ENCODE peak calls at places on chromosomes 6 and 20, in six cellular contexts. Z is fibroblast of mammary gland, V is ovary, G is PC-3, Q is Calu3, B is RWPE1. C is an unnamed sample.

GRCh38 chr20:8798505-8798904 is 270.4 kb upstream of the PLCB4 start:
- DNase-seq in Q (no peak), V (no peak), G (no peak), B (no peak), Z (peak), C (no peak)

GRCh38 chr6:101302593-101302992 is 90.9 kb upstream of the GRIK2 start:
- DNase-seq in Q (no peak), V (no peak), G (peak), Z (peak), B (peak), C (no peak)

GRCh38 chr20:41200446-41201202 is 63.3 kb downstream of the PLCG1 start:
- DNase-seq in Q (no peak), V (no peak), Z (no peak), G (no peak), B (no peak), C (no peak)

GRCh38 chr6:43451939-43452338 is 3.4 kb downstream of the DLK2 start:
- DNase-seq in B (no peak), Q (no peak), V (no peak), G (no peak), Z (no peak), C (no peak)

GRCh38 chr20:24729896-24730605 is 219.0 kb upstream of the CST7 start:
- DNase-seq in Q (no peak), V (no peak), Z (no peak), B (no peak), G (no peak), C (no peak)

GRCh38 chr20:10368702-10369041 is 65.3 kb downstream of the MKKS start:
- DNase-seq in G (no peak), Q (no peak), Z (no peak), B (no peak), V (no peak), C (no peak)

GRCh38 chr6:101003075-101003474 is 121.9 kb upstream of the ASCC3 start:
- DNase-seq in V (no peak), B (no peak), Z (no peak), G (no peak), Q (no peak), C (no peak)

GRCh38 chr6:7140631-7141366 is 33.0 kb downstream of the RREB1 start:
- DNase-seq in G (peak), Z (peak), V (peak), B (peak), Q (peak), C (peak)

GRCh38 chr20:21235713-21236445 is 67.3 kb upstream of the XRN2 start:
- DNase-seq in V (peak), Q (peak), B (peak), G (peak), Z (peak), C (no peak)

GRCh38 chr20:38137441-38138037 is 27.5 kb downstream of the TGM2 start:
- DNase-seq in Q (no peak), Z (no peak), G (no peak), B (no peak), V (no peak), C (no peak)

GRCh38 chr6:87095056-87095527 is at the start of gene CGA:
- DNase-seq in G (no peak), Q (no peak), V (no peak), Z (no peak), B (no peak), C (no peak)

GRCh38 chr6:86355271-86355670 is 582.1 kb upstream of the HTR1E start:
- DNase-seq in B (no peak), Z (no peak), Q (peak), G (no peak), V (no peak), C (no peak)

GRCh38 chr6:4925580-4925979 is 78.3 kb downstream of the RPP40 start:
- DNase-seq in Z (no peak), B (no peak), G (no peak), V (no peak), Q (no peak), C (no peak)

GRCh38 chr20:21102252-21102609 is 3.9 kb downstream of the LINC00237 start:
- DNase-seq in Z (no peak), V (no peak), B (no peak), Q (no peak), G (no peak), C (no peak)

GRCh38 chr6:162726997-162727346 is 594 bp downstream of the PRKN start:
- DNase-seq in Z (no peak), B (no peak), Q (no peak), V (no peak), G (peak), C (no peak)

GRCh38 chr20:50245561-50246366 is 55.1 kb downstream of the CEBPB start:
- DNase-seq in Q (peak), Z (peak), V (no peak), G (peak), B (no peak), C (no peak)

GRCh38 chr20:63457737-63458136 is 14.7 kb downstream of the KCNQ2 start:
- DNase-seq in G (peak), Q (peak), B (peak), V (no peak), Z (peak), C (no peak)

GRCh38 chr6:3455490-3456394 is 1.1 kb downstream of the SLC22A23 start:
- DNase-seq in V (peak), B (peak), Z (no peak), G (no peak), Q (peak), C (no peak)

GRCh38 chr6:42367353-42368011 is 84.2 kb downstream of the TRERF1 start:
- DNase-seq in Z (no peak), V (no peak), B (no peak), Q (no peak), G (no peak), C (no peak)

GRCh38 chr6:113674075-113674474 is 183.1 kb upstream of the MARCKS start:
- DNase-seq in Q (no peak), V (no peak), B (no peak), G (no peak), Z (no peak), C (no peak)

GRCh38 chr6:49457771-49458170 is 5.3 kb downstream of the MMUT start:
- DNase-seq in Z (peak), B (no peak), G (no peak), V (no peak), Q (no peak), C (no peak)

GRCh38 chr20:2799688-2800589 is 488 bp downstream of the CPXM1 start:
- DNase-seq in G (no peak), Q (no peak), V (no peak), B (no peak), Z (peak), C (no peak)

GRCh38 chr6:76790881-76791280 is 672.4 kb downstream of the HTR1B start:
- DNase-seq in V (no peak), G (no peak), Z (peak), Q (no peak), B (no peak), C (no peak)

GRCh38 chr6:157898169-157898568 is 75.1 kb downstream of the SNX9 start:
- DNase-seq in G (no peak), Q (no peak), Z (no peak), B (no peak), V (no peak), C (no peak)

GRCh38 chr20:13755809-13756208 is 28.9 kb downstream of the ESF1 start:
- DNase-seq in Z (peak), B (no peak), V (no peak), Q (no peak), G (no peak), C (no peak)

GRCh38 chr6:44052419-44053011 is 74.7 kb downstream of the MRPL14 start:
- DNase-seq in B (no peak), Q (no peak), G (peak), Z (peak), V (no peak), C (no peak)

GRCh38 chr20:41052742-41053419 is 24.3 kb downstream of the TOP1 start:
- DNase-seq in V (no peak), G (peak), Q (no peak), Z (peak), B (no peak), C (no peak)

GRCh38 chr20:62761058-62761758 is 35.1 kb upstream of the MRGBP start:
- DNase-seq in V (no peak), B (no peak), Q (no peak), G (no peak), Z (no peak), C (no peak)

GRCh38 chr6:166046232-166046631 is 121.4 kb downstream of the TBXT start:
- DNase-seq in G (peak), B (peak), Z (peak), Q (no peak), V (no peak), C (no peak)

GRCh38 chr6:3885262-3886036 is 36.3 kb downstream of the FAM50B start:
- DNase-seq in B (peak), V (no peak), G (peak), Q (peak), Z (no peak), C (no peak)

GRCh38 chr6:165594584-165595333 is 68.3 kb downstream of the PDE10A start:
- DNase-seq in G (no peak), V (no peak), Z (no peak), B (no peak), Q (no peak), C (no peak)

GRCh38 chr6:118544105-118544504 is 4.0 kb upstream of the PLN start:
- DNase-seq in Q (no peak), V (no peak), B (no peak), G (no peak), Z (no peak), C (no peak)

GRCh38 chr20:48584391-48585249 is 243.2 kb downstream of the PREX1 start:
- DNase-seq in B (no peak), Q (no peak), G (no peak), V (no peak), Z (no peak), C (no peak)

GRCh38 chr6:56724455-56724854 is 81.8 kb upstream of the DST start:
- DNase-seq in Q (no peak), B (no peak), V (no peak), G (no peak), Z (peak), C (no peak)

GRCh38 chr6:33710296-33711121 is 991 bp downstream of the UQCC2 start:
- DNase-seq in B (no peak), Q (no peak), V (no peak), G (no peak), Z (no peak), C (no peak)

GRCh38 chr6:33713786-33714185 is 2.3 kb upstream of the UQCC2 start:
- DNase-seq in B (no peak), G (no peak), Q (no peak), V (no peak), Z (no peak), C (no peak)

GRCh38 chr6:33709605-33710295 is 1.8 kb downstream of the UQCC2 start:
- DNase-seq in B (no peak), G (no peak), V (no peak), Q (no peak), Z (no peak), C (no peak)

GRCh38 chr6:33712914-33713313 is 1.4 kb upstream of the UQCC2 start:
- DNase-seq in V (no peak), Z (no peak), Q (no peak), B (no peak), G (no peak), C (no peak)

DNA sequence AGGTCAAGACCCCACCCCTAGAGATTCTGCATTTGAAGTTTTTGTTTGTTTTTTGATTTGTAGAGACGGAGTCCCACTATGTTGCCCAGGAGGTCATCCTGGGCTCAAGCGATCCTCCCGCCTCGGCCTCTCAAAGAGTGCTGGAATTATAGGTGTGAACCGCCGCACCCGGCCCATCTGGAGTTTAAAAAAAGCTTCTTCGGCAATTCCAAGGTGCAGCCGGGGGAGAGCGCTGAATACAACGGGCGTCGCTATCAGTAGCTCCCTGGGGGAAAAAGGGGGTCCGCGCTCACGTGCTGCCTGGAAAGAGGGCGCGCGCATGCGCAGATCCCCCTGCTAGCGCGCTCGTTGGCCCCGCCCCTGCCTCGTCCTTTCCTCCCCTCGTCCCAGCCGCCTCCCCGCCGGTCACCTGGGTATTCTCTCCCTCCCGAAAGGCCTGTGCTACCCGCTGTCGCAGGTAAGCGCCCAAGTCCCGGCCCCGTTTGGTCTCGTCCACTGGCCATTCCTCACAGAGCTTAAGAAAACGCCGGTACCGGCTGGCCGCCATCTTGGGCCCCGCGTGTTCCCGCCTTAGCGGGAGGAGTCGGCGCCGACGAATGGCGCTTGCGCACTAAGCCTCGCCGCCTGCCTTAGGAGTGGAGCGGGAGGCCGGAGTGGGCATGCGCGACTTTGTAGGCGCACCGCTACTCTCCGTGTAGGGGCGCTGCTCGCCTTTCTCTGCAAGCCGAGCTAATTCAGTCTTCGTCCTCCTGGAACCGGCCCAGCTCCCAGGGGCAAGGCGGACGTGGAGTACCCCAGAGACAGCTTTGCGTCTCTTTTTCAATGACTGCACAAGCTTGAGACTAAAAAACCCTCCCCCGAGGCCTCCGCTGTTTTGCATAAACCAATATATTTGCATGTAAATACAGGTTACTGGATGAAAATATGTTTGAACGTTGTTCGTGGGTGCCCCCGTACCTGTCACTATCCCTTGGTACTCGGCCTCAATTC is at the start of gene UQCC2:
- DNase-seq in B (peak), V (peak), Q (peak), Z (peak), G (peak), C (no peak)
- TF ChIP-seq CTCF in B (peak), V (peak), Q (peak), Z (peak), G (peak), C (peak)

DNA sequence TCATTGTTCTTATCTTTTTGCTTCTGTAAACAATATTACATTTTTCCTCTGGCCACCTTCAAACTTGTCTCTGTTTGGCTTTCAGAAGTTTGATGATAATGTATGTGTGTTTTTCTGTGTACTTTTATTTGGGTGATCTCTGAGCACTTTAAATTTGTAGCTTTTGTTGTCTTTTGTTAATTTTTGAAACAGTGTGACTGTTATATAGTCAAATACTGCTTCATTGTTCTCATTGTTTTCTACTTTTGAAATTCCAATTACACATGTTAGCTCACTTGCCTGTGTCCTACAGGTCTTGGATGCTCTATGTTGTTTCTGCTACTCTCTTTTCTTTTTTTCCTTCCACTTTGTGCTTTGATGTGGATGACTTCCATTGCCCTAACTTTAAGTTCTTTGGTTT is 460.1 kb upstream of the KHDRBS2 start:
- DNase-seq in V (no peak), G (no peak), Z (no peak), B (no peak), Q (no peak), C (no peak)
- TF ChIP-seq CTCF in V (no peak), G (no peak), Z (no peak), B (no peak), Q (no peak), C (no peak)

DNA sequence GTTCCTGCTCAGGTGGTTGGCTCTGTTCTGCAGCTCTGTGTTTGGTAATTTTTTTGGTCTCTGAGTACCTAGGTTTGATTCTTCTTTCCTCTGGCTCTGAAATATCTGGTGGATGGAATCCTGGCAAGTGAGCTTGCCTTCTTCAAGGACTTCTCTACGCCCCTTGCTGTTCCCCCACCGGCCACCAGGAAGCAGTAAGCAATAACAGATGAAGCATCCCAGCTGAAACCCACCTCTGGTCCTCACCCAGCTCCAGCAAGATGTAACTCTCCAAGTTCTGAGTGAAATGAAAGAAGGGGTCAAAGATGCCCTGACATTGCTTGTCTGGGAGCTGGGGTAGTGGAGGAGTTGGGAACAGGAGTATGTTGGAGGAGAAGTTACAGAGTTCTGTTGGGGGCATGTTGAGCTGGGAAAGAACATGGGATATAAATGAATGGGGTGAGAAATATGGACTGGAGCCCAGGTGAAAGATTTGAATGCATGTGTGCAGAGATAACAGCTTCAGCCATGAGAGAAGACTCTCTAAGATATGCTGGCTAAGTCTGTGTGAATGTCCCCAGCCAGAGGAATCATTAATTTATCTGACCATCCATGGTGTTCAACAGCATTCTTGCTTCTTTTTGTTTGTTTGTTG is 51.3 kb upstream of the GLP1R start:
- DNase-seq in Z (peak), Q (peak), G (peak), V (no peak), B (no peak), C (no peak)
- TF ChIP-seq CTCF in Z (peak), Q (peak), G (peak), V (no peak), B (no peak), C (peak)

GRCh38 chr6:38143191-38144154 is 323.9 kb downstream of the ZFAND3 start:
- DNase-seq in Q (no peak), G (no peak), Z (no peak), B (no peak), V (no peak), C (no peak)
- TF ChIP-seq CTCF in Q (no peak), G (no peak), Z (no peak), B (no peak), V (no peak), C (no peak)

GRCh38 chr6:14046476-14047068 is 71.0 kb upstream of the CD83 start:
- DNase-seq in Q (peak), Z (peak), B (peak), G (peak), V (no peak), C (no peak)
- TF ChIP-seq CTCF in Q (no peak), Z (peak), B (peak), G (peak), V (no peak), C (peak)